ENCODE peak calls at places on chromosomes 11 and 22, in eight cellular contexts. M is AG09309, P is transverse colon, F is fibroblast of mammary gland, B is MCF 10A, R is IMR-90, C is tibial artery, V is RWPE1. U is an unnamed sample.

GRCh38 chr11:65219930-65220213 is 38.1 kb downstream of the CAPN1 start:
- DNase-seq in M (peak; percentile 45), P (no peak), F (peak; percentile 81), B (no peak), R (no peak), C (no peak), V (no peak), U (no peak)

GRCh38 chr11:128341280-128341679 is 246.1 kb downstream of the ETS1 start:
- DNase-seq in M (no peak), P (no peak), F (peak; percentile 36), B (no peak), R (no peak), C (no peak), V (no peak), U (no peak)

GRCh38 chr11:64251986-64252837 is 882 bp downstream of the PLCB3 start:
- DNase-seq in M (no peak), P (peak; percentile 89), F (no peak), B (peak; percentile 69), R (no peak), C (peak; percentile 86), V (no peak), U (no peak)

GRCh38 chr22:38017272-38017920 is 33.0 kb upstream of the SOX10 start:
- DNase-seq in M (no peak), P (peak; percentile 75), F (peak; percentile 72), B (peak; percentile 66), R (peak; percentile 52), C (peak; percentile 88), V (no peak), U (peak; percentile 30)

GRCh38 chr11:122676638-122677037 is 21.1 kb downstream of the UBASH3B start:
- DNase-seq in M (no peak), P (no peak), F (no peak), B (peak; percentile 57), R (no peak), C (no peak), V (peak; percentile 49), U (no peak)

GRCh38 chr11:32118025-32118974 is 27.4 kb downstream of the RCN1 start:
- DNase-seq in M (no peak), P (no peak), F (peak; percentile 79), B (peak; percentile 73), R (peak; percentile 80), C (no peak), V (no peak), U (peak; percentile 88)

GRCh38 chr11:79676396-79676795 is 235.6 kb upstream of the TENM4 start:
- DNase-seq in M (no peak), P (no peak), F (no peak), B (no peak), R (no peak), C (no peak), V (no peak), U (no peak)

GRCh38 chr11:28799316-28799715 is 691.1 kb downstream of the METTL15 start:
- DNase-seq in M (no peak), P (no peak), F (no peak), B (peak; percentile 13), R (no peak), C (no peak), V (no peak), U (no peak)

GRCh38 chr11:13606701-13607100 is 61.8 kb upstream of the FAR1 start:
- DNase-seq in M (no peak), P (no peak), F (no peak), B (no peak), R (no peak), C (no peak), V (no peak), U (no peak)

GRCh38 chr11:79482800-79483199 is 42.0 kb upstream of the TENM4 start:
- DNase-seq in M (no peak), P (no peak), F (no peak), B (no peak), R (no peak), C (no peak), V (no peak), U (no peak)

GRCh38 chr11:21630934-21631478 is 561.9 kb upstream of the ANO5 start:
- DNase-seq in M (no peak), P (no peak), F (no peak), B (no peak), R (no peak), C (no peak), V (no peak), U (no peak)

GRCh38 chr22:19705181-19705934 is 8.9 kb upstream of the SEPTIN5 start:
- DNase-seq in M (no peak), P (no peak), F (no peak), B (no peak), R (no peak), C (peak; percentile 51), V (no peak), U (no peak)

GRCh38 chr11:47186076-47186936 is at the start of gene PACSIN3:
- DNase-seq in M (no peak), P (peak; percentile 61), F (no peak), B (peak; percentile 53), R (peak; percentile 19), C (peak; percentile 78), V (peak; percentile 55), U (peak; percentile 15)

GRCh38 chr11:58905716-58906547 is 33.4 kb upstream of the GLYATL1 start:
- DNase-seq in M (peak; percentile 73), P (peak; percentile 50), F (peak; percentile 91), B (peak; percentile 91), R (peak; percentile 91), C (peak; percentile 64), V (peak; percentile 43), U (peak; percentile 89)

GRCh38 chr11:19226378-19227195 is 14.2 kb downstream of the E2F8 start:
- DNase-seq in M (no peak), P (no peak), F (no peak), B (no peak), R (no peak), C (no peak), V (no peak), U (no peak)

GRCh38 chr11:102268985-102269470 is 48.3 kb upstream of the BIRC3 start:
- DNase-seq in M (no peak), P (no peak), F (no peak), B (no peak), R (no peak), C (no peak), V (no peak), U (no peak)
- TF ChIP-seq CTCF in M (no peak), P (no peak), F (no peak), B (peak; percentile 2), R (no peak), C (no peak), V (peak; percentile 43), U (no peak)

GRCh38 chr11:62792193-62792575 is 378 bp upstream of the TMEM223 start:
- DNase-seq in M (no peak), P (peak; percentile 29), F (no peak), B (no peak), R (peak; percentile 18), C (peak; percentile 74), V (no peak), U (no peak)
- TF ChIP-seq CTCF in M (no peak), P (no peak), F (no peak), B (no peak), R (no peak), C (no peak), V (no peak), U (no peak)

DNA sequence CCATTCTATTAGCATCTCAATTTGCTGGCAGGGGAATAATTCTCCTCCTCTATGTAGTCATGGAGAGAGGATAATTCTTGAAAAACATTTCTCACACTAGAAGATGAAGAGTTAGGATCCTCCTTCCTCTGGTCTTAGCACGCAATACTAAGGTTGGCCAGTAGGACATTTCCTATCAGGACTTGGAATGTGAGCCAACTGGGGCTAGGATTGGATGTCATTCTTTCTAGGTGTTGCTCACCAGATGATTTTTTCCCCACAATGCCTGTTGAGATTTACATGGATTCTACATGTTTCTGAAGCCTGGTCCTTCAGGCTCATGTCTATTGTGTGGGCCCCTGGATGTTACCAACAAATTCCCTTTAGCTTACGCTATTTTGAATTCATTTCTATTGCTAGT is 28.0 kb downstream of the SLN start:
- DNase-seq in M (no peak), P (no peak), F (peak; percentile 29), B (peak; percentile 35), R (no peak), C (no peak), V (peak; percentile 16), U (no peak)
- TF ChIP-seq CTCF in M (peak; percentile 40), P (peak; percentile 30), F (peak; percentile 58), B (peak; percentile 36), R (peak; percentile 21), C (no peak), V (no peak), U (peak; percentile 67)

GRCh38 chr11:57307666-57308270 is 17.0 kb downstream of the TNKS1BP1 start:
- DNase-seq in M (no peak), P (no peak), F (no peak), B (peak; percentile 67), R (no peak), C (peak; percentile 62), V (peak; percentile 51), U (no peak)
- TF ChIP-seq CTCF in M (no peak), P (no peak), F (no peak), B (no peak), R (no peak), C (no peak), V (no peak), U (no peak)

GRCh38 chr11:9498457-9499078 is 37.8 kb downstream of the ZNF143 start:
- DNase-seq in M (no peak), P (no peak), F (no peak), B (no peak), R (no peak), C (no peak), V (no peak), U (no peak)
- TF ChIP-seq CTCF in M (no peak), P (no peak), F (no peak), B (no peak), R (no peak), C (no peak), V (no peak), U (no peak)

U was measured in brain microvascular endothelial cell.